ENCODE peak calls at places on chromosomes 1 and 21, in nine cellular contexts. A is EL; L is retina; D is H7; T is NCI-H345; R is stimulated activated CD4-positive, alpha-beta T cell treated with anti-CD3 and anti-CD28 coated beads, Interleukin-1b, Interleukin-23, amount 100 ng/mL, for 4 hours; W is GM23248; Q is activated CD8-positive, alpha-beta memory T cell treated with anti-CD3 and anti-CD28 coated beads, Interleukin-2, amount 50 U/mL, for 4 hours; P is B cell. K is an unnamed sample.
A peak's percentile ranks its signal among the peaks of the same experiment; 100 is the strongest.

GRCh38 chr1:94281361-94282142 is 44.2 kb upstream of the ARHGAP29 start:
- DNase-seq in A (no peak), L (no peak), D (no peak), T (no peak), R (no peak), W (no peak), Q (no peak), P (no peak), K (no peak)

GRCh38 chr1:78586572-78586971 is 33.7 kb upstream of the IFI44L start:
- DNase-seq in A (peak; percentile 70), L (no peak), D (no peak), T (no peak), R (no peak), W (peak; percentile 67), Q (no peak), P (no peak), K (no peak)

GRCh38 chr21:43937051-43937832 is 72.2 kb downstream of the AGPAT3 start:
- DNase-seq in A (no peak), L (no peak), D (no peak), T (no peak), R (no peak), W (no peak), Q (no peak), P (no peak), K (no peak)

GRCh38 chr1:154765970-154766369 is 104.1 kb downstream of the KCNN3 start:
- DNase-seq in A (peak; percentile 19), L (no peak), D (peak; percentile 89), T (peak; percentile 14), R (no peak), W (peak; percentile 50), Q (no peak), P (peak; percentile 41), K (peak; percentile 54)

GRCh38 chr21:19475525-19475924 is 1071.9 kb upstream of the TMPRSS15 start:
- DNase-seq in A (no peak), L (no peak), D (no peak), T (no peak), R (no peak), W (no peak), Q (no peak), P (no peak), K (no peak)

GRCh38 chr1:73564294-73564693 is 633.7 kb downstream of the LRRIQ3 start:
- DNase-seq in A (no peak), L (no peak), D (no peak), T (no peak), R (no peak), W (no peak), Q (no peak), P (no peak), K (no peak)

GRCh38 chr1:168112673-168113305 is 23.9 kb downstream of the GPR161 start:
- DNase-seq in A (peak; percentile 84), L (no peak), D (no peak), T (peak; percentile 92), R (peak; percentile 15), W (peak; percentile 64), Q (peak; percentile 41), P (no peak), K (no peak)

GRCh38 chr1:201737350-201738060 is 91.5 kb upstream of the IPO9 start:
- DNase-seq in A (peak; percentile 78), L (peak; percentile 32), D (peak; percentile 76), T (no peak), R (no peak), W (peak; percentile 90), Q (no peak), P (no peak), K (peak; percentile 90)

GRCh38 chr1:203034422-203035110 is 8.3 kb downstream of the PPFIA4 start:
- DNase-seq in A (no peak), L (no peak), D (peak; percentile 23), T (no peak), R (no peak), W (no peak), Q (no peak), P (peak; percentile 4), K (no peak)

GRCh38 chr1:214005716-214006115 is 17.9 kb downstream of the PROX1 start:
- DNase-seq in A (no peak), L (peak; percentile 28), D (no peak), T (no peak), R (no peak), W (no peak), Q (no peak), P (no peak), K (no peak)

GRCh38 chr1:9593492-9594465 is 5.1 kb downstream of the TMEM201 start:
- DNase-seq in A (peak; percentile 69), L (peak; percentile 89), D (peak; percentile 81), T (peak; percentile 63), R (no peak), W (peak; percentile 42), Q (peak; percentile 17), P (peak; percentile 60), K (peak; percentile 96)

GRCh38 chr1:152506899-152507498 is 3.6 kb upstream of the LCE5A start:
- DNase-seq in A (no peak), L (no peak), D (no peak), T (no peak), R (no peak), W (no peak), Q (no peak), P (no peak), K (no peak)

GRCh38 chr1:25699501-25700089 is 83.0 kb downstream of the MAN1C1 start:
- DNase-seq in A (no peak), L (peak; percentile 64), D (no peak), T (no peak), R (no peak), W (peak; percentile 71), Q (no peak), P (no peak), K (no peak)

GRCh38 chr1:3717715-3718601 is 34.3 kb upstream of the CCDC27 start:
- DNase-seq in A (no peak), L (peak; percentile 74), D (peak; percentile 100), T (no peak), R (no peak), W (peak; percentile 40), Q (no peak), P (no peak), K (peak; percentile 88)

GRCh38 chr1:33137800-33138199 is 44.0 kb downstream of the TRIM62 start:
- DNase-seq in A (peak; percentile 42), L (peak; percentile 59), D (peak; percentile 89), T (no peak), R (no peak), W (peak; percentile 20), Q (peak; percentile 45), P (no peak), K (peak; percentile 87)

GRCh38 chr1:227792216-227793078 is 23.0 kb upstream of the PRSS38 start:
- DNase-seq in A (no peak), L (no peak), D (peak; percentile 61), T (no peak), R (no peak), W (no peak), Q (no peak), P (no peak), K (peak; percentile 38)

GRCh38 chr21:27406297-27407009 is 439.6 kb upstream of the ADAMTS5 start:
- DNase-seq in A (peak; percentile 48), L (no peak), D (no peak), T (no peak), R (no peak), W (peak; percentile 49), Q (no peak), P (no peak), K (no peak)

GRCh38 chr21:33940164-33940563 is 24.6 kb upstream of the ATP5PO start:
- DNase-seq in A (no peak), L (no peak), D (no peak), T (no peak), R (no peak), W (peak; percentile 14), Q (no peak), P (no peak), K (no peak)

GRCh38 chr1:156664046-156664948 is 12.9 kb downstream of the NES start:
- DNase-seq in A (peak; percentile 76), L (peak; percentile 61), D (peak; percentile 61), T (no peak), R (no peak), W (peak; percentile 32), Q (no peak), P (no peak), K (peak; percentile 74)

GRCh38 chr1:243939167-243939848 is 89.3 kb upstream of the AKT3 start:
- DNase-seq in A (peak; percentile 27), L (no peak), D (no peak), T (no peak), R (no peak), W (peak; percentile 63), Q (no peak), P (no peak), K (no peak)

GRCh38 chr1:229531326-229531725 is 23.2 kb upstream of the NUP133 start:
- DNase-seq in A (no peak), L (no peak), D (no peak), T (no peak), R (no peak), W (no peak), Q (no peak), P (no peak), K (no peak)

K was measured in neural progenitor cell.